ENCODE peak calls at places on chromosomes 13 and 19, in nine cellular contexts. One of them, this sample, is unnamed.
A peak's percentile ranks its signal among the peaks of the same experiment; 100 is the strongest.

GRCh38 chr19:33311326-33311682 is 9.0 kb upstream of the CEBPA start:
- DNase-seq in body of pancreas: peak; percentile 57
- DNase-seq in right lobe of liver: peak; percentile 57
- DNase-seq in heart left ventricle: no peak
- DNase-seq in esophagus squamous epithelium: no peak
- DNase-seq in neural progenitor cell: no peak
- DNase-seq in psoas muscle: no peak
- DNase-seq in heart right ventricle: no peak
- DNase-seq in GM23338: no peak
- DNase-seq in this sample: no peak

GRCh38 chr13:113118328-113119021 is 4.1 kb upstream of the F10 start:
- DNase-seq in psoas muscle: no peak
- DNase-seq in neural progenitor cell: no peak
- DNase-seq in GM23338: no peak
- DNase-seq in esophagus squamous epithelium: no peak
- DNase-seq in right lobe of liver: no peak
- DNase-seq in heart left ventricle: no peak
- DNase-seq in heart right ventricle: no peak
- DNase-seq in body of pancreas: no peak
- DNase-seq in this sample: no peak

GRCh38 chr13:57123660-57124059 is 17.1 kb upstream of the PRR20A start:
- DNase-seq in neural progenitor cell: no peak
- DNase-seq in body of pancreas: no peak
- DNase-seq in heart left ventricle: peak; percentile 63
- DNase-seq in esophagus squamous epithelium: no peak
- DNase-seq in psoas muscle: no peak
- DNase-seq in right lobe of liver: peak; percentile 33
- DNase-seq in heart right ventricle: no peak
- DNase-seq in GM23338: no peak
- DNase-seq in this sample: no peak

GRCh38 chr19:19530889-19531288 is 2.2 kb downstream of the YJEFN3 start:
- DNase-seq in right lobe of liver: no peak
- DNase-seq in heart left ventricle: no peak
- DNase-seq in heart right ventricle: no peak
- DNase-seq in body of pancreas: no peak
- DNase-seq in GM23338: no peak
- DNase-seq in esophagus squamous epithelium: no peak
- DNase-seq in neural progenitor cell: no peak
- DNase-seq in psoas muscle: no peak
- DNase-seq in this sample: no peak

GRCh38 chr19:34151439-34151838 is 20.9 kb upstream of the LSM14A start:
- DNase-seq in neural progenitor cell: no peak
- DNase-seq in GM23338: no peak
- DNase-seq in heart left ventricle: no peak
- DNase-seq in body of pancreas: no peak
- DNase-seq in heart right ventricle: no peak
- DNase-seq in right lobe of liver: no peak
- DNase-seq in psoas muscle: no peak
- DNase-seq in esophagus squamous epithelium: no peak
- DNase-seq in this sample: no peak

GRCh38 chr13:39038569-39038898 is 278 bp downstream of the NHLRC3 start:
- DNase-seq in GM23338: no peak
- DNase-seq in esophagus squamous epithelium: peak; percentile 11
- DNase-seq in heart right ventricle: no peak
- DNase-seq in right lobe of liver: peak; percentile 48
- DNase-seq in body of pancreas: peak; percentile 17
- DNase-seq in psoas muscle: no peak
- DNase-seq in neural progenitor cell: no peak
- DNase-seq in heart left ventricle: peak; percentile 37
- DNase-seq in this sample: peak; percentile 48

GRCh38 chr13:79779761-79780160 is 298.8 kb downstream of the NDFIP2 start:
- DNase-seq in right lobe of liver: no peak
- DNase-seq in esophagus squamous epithelium: no peak
- DNase-seq in neural progenitor cell: peak; percentile 72
- DNase-seq in heart right ventricle: no peak
- DNase-seq in GM23338: no peak
- DNase-seq in body of pancreas: peak; percentile 13
- DNase-seq in heart left ventricle: no peak
- DNase-seq in psoas muscle: peak; percentile 54
- DNase-seq in this sample: no peak

GRCh38 chr19:41541990-41542584 is 33.9 kb upstream of the CEACAM21 start:
- DNase-seq in heart left ventricle: no peak
- DNase-seq in heart right ventricle: peak; percentile 53
- DNase-seq in right lobe of liver: peak; percentile 52
- DNase-seq in body of pancreas: peak; percentile 67
- DNase-seq in esophagus squamous epithelium: no peak
- DNase-seq in GM23338: peak; percentile 87
- DNase-seq in psoas muscle: peak; percentile 47
- DNase-seq in neural progenitor cell: peak; percentile 57
- DNase-seq in this sample: peak; percentile 56

GRCh38 chr19:47719047-47719885 is 6.0 kb downstream of the EHD2 start:
- DNase-seq in neural progenitor cell: no peak
- DNase-seq in body of pancreas: peak; percentile 79
- DNase-seq in esophagus squamous epithelium: no peak
- DNase-seq in heart left ventricle: peak; percentile 91
- DNase-seq in psoas muscle: peak; percentile 90
- DNase-seq in GM23338: no peak
- DNase-seq in heart right ventricle: peak; percentile 91
- DNase-seq in right lobe of liver: no peak
- DNase-seq in this sample: no peak

GRCh38 chr13:113526466-113527220 is 36.1 kb upstream of the DCUN1D2 start:
- DNase-seq in right lobe of liver: no peak
- DNase-seq in heart left ventricle: no peak
- DNase-seq in neural progenitor cell: no peak
- DNase-seq in heart right ventricle: no peak
- DNase-seq in esophagus squamous epithelium: no peak
- DNase-seq in GM23338: no peak
- DNase-seq in body of pancreas: no peak
- DNase-seq in psoas muscle: no peak
- DNase-seq in this sample: no peak

GRCh38 chr13:65302691-65303090 is 1927.4 kb downstream of the PCDH9 start:
- DNase-seq in GM23338: no peak
- DNase-seq in heart right ventricle: no peak
- DNase-seq in right lobe of liver: no peak
- DNase-seq in heart left ventricle: no peak
- DNase-seq in esophagus squamous epithelium: no peak
- DNase-seq in neural progenitor cell: no peak
- DNase-seq in psoas muscle: no peak
- DNase-seq in body of pancreas: no peak
- DNase-seq in this sample: no peak

DNA sequence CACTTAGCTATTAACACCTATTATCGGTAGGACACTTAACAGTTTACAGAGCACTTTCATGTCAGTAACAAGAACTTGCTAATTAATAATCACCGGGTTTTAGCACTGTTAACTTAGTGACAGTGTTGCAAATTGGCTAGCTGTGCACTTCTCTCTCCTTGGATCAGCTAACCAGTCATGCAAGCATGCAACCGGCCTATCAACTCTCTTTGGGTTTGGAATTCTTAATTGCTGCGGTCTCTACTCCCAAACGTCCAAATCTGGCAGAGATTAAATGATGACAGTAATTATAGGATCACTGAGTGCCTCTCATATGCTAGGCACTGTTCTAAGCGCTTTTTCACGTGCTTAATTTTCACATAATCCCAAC is 1.2 kb downstream of the EPS15L1 start:
- DNase-seq in body of pancreas: no peak
- DNase-seq in esophagus squamous epithelium: no peak
- DNase-seq in heart right ventricle: no peak
- DNase-seq in psoas muscle: no peak
- DNase-seq in heart left ventricle: no peak
- DNase-seq in neural progenitor cell: no peak
- DNase-seq in right lobe of liver: no peak
- DNase-seq in GM23338: no peak
- DNase-seq in this sample: no peak
- H3K27ac ChIP-seq in body of pancreas: peak overlapping the region; percentile 79
- H3K27ac ChIP-seq in esophagus squamous epithelium: peak overlapping the region; percentile 95
- H3K27ac ChIP-seq in heart right ventricle: peak overlapping the region; percentile 90
- H3K27ac ChIP-seq in psoas muscle: peak overlapping the region; percentile 94
- H3K27ac ChIP-seq in heart left ventricle: peak overlapping the region; percentile 77
- H3K27ac ChIP-seq in neural progenitor cell: no peak overlapping the region
- H3K27ac ChIP-seq in right lobe of liver: peak overlapping the region; percentile 90
- H3K27ac ChIP-seq in GM23338: no peak overlapping the region
- H3K27ac ChIP-seq in this sample: no peak overlapping the region

GRCh38 chr13:111066544-111066943 is 48.6 kb upstream of the ARHGEF7 start:
- DNase-seq in GM23338: peak; percentile 58
- DNase-seq in psoas muscle: no peak
- DNase-seq in right lobe of liver: no peak
- DNase-seq in body of pancreas: no peak
- DNase-seq in heart right ventricle: no peak
- DNase-seq in heart left ventricle: peak; percentile 49
- DNase-seq in esophagus squamous epithelium: no peak
- DNase-seq in neural progenitor cell: no peak
- DNase-seq in this sample: no peak

GRCh38 chr13:111062305-111062704 is 52.8 kb upstream of the ARHGEF7 start:
- DNase-seq in heart left ventricle: no peak
- DNase-seq in body of pancreas: no peak
- DNase-seq in GM23338: no peak
- DNase-seq in psoas muscle: no peak
- DNase-seq in right lobe of liver: no peak
- DNase-seq in neural progenitor cell: no peak
- DNase-seq in heart right ventricle: no peak
- DNase-seq in esophagus squamous epithelium: no peak
- DNase-seq in this sample: no peak

GRCh38 chr13:111064661-111065060 is 50.4 kb upstream of the ARHGEF7 start:
- DNase-seq in neural progenitor cell: no peak
- DNase-seq in esophagus squamous epithelium: no peak
- DNase-seq in psoas muscle: no peak
- DNase-seq in heart right ventricle: no peak
- DNase-seq in heart left ventricle: no peak
- DNase-seq in right lobe of liver: no peak
- DNase-seq in GM23338: no peak
- DNase-seq in body of pancreas: no peak
- DNase-seq in this sample: no peak

GRCh38 chr13:111065698-111066097 is 49.4 kb upstream of the ARHGEF7 start:
- DNase-seq in heart left ventricle: no peak
- DNase-seq in neural progenitor cell: no peak
- DNase-seq in GM23338: no peak
- DNase-seq in heart right ventricle: no peak
- DNase-seq in body of pancreas: no peak
- DNase-seq in right lobe of liver: no peak
- DNase-seq in esophagus squamous epithelium: no peak
- DNase-seq in psoas muscle: no peak
- DNase-seq in this sample: no peak

DNA sequence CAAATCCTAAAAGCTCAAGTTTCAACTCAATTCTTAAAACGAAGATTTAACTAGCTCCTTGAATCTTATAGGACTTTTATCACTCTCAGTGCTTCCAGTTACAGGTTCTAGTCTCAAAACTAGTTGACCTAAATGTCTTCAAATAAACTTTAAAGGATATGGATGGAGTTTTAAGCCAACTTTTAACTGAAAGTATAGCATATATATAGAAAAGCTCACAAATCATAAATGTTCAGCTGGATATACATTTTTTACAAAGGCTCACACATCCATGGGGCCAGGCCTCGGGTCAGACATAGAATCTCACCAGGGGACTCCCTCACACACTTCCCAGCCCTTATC is 47.1 kb upstream of the ARHGEF7 start:
- DNase-seq in heart right ventricle: no peak
- DNase-seq in body of pancreas: no peak
- DNase-seq in GM23338: no peak
- DNase-seq in neural progenitor cell: no peak
- DNase-seq in right lobe of liver: no peak
- DNase-seq in heart left ventricle: no peak
- DNase-seq in esophagus squamous epithelium: no peak
- DNase-seq in psoas muscle: no peak
- DNase-seq in this sample: no peak
- H3K4me3 ChIP-seq in heart right ventricle: no peak overlapping the region
- H3K4me3 ChIP-seq in body of pancreas: no peak overlapping the region
- H3K4me3 ChIP-seq in GM23338: peak overlapping the region; percentile 65
- H3K4me3 ChIP-seq in neural progenitor cell: no peak overlapping the region
- H3K4me3 ChIP-seq in right lobe of liver: peak overlapping the region; percentile 61
- H3K4me3 ChIP-seq in heart left ventricle: no peak overlapping the region
- H3K4me3 ChIP-seq in esophagus squamous epithelium: peak overlapping the region; percentile 52
- H3K4me3 ChIP-seq in psoas muscle: peak overlapping the region; percentile 71
- H3K4me3 ChIP-seq in this sample: no peak overlapping the region

GRCh38 chr19:43769256-43769655 is 11.5 kb downstream of the KCNN4 start:
- DNase-seq in neural progenitor cell: no peak
- DNase-seq in right lobe of liver: no peak
- DNase-seq in psoas muscle: no peak
- DNase-seq in body of pancreas: no peak
- DNase-seq in GM23338: no peak
- DNase-seq in heart left ventricle: no peak
- DNase-seq in heart right ventricle: no peak
- DNase-seq in esophagus squamous epithelium: no peak
- DNase-seq in this sample: no peak

GRCh38 chr19:43768273-43769050 is 12.3 kb downstream of the KCNN4 start:
- DNase-seq in neural progenitor cell: no peak
- DNase-seq in esophagus squamous epithelium: no peak
- DNase-seq in GM23338: no peak
- DNase-seq in heart left ventricle: peak; percentile 68
- DNase-seq in heart right ventricle: no peak
- DNase-seq in psoas muscle: peak; percentile 51
- DNase-seq in right lobe of liver: no peak
- DNase-seq in body of pancreas: peak; percentile 62
- DNase-seq in this sample: no peak

GRCh38 chr19:43767316-43767715 is 12.6 kb upstream of the SMG9 start:
- DNase-seq in GM23338: no peak
- DNase-seq in esophagus squamous epithelium: no peak
- DNase-seq in body of pancreas: no peak
- DNase-seq in neural progenitor cell: no peak
- DNase-seq in right lobe of liver: no peak
- DNase-seq in heart right ventricle: no peak
- DNase-seq in heart left ventricle: no peak
- DNase-seq in psoas muscle: no peak
- DNase-seq in this sample: no peak

GRCh38 chr19:43766755-43767043 is 11.9 kb upstream of the SMG9 start:
- DNase-seq in heart left ventricle: no peak
- DNase-seq in body of pancreas: no peak
- DNase-seq in esophagus squamous epithelium: no peak
- DNase-seq in heart right ventricle: no peak
- DNase-seq in right lobe of liver: no peak
- DNase-seq in psoas muscle: no peak
- DNase-seq in GM23338: no peak
- DNase-seq in neural progenitor cell: no peak
- DNase-seq in this sample: no peak

DNA sequence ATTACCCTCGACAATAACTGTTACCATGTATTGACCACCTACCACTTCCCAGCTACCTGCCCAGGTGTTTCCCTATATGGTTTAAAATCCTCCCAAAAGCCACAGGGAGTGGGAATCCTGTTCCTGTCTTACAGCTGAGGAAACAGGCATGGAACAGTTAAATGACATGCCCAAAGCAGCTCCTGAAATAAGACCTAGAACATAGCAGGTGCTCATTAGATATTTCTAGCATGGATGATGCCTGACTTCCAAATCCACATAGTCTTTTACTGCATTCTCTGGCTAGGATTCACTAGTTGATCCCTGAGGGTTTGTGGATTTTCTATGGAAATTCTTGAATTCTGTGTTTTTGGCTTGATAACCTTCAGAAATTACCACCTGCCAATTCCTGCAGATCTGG is 13.0 kb downstream of the KCNN4 start:
- DNase-seq in neural progenitor cell: no peak
- DNase-seq in psoas muscle: no peak
- DNase-seq in right lobe of liver: no peak
- DNase-seq in esophagus squamous epithelium: no peak
- DNase-seq in body of pancreas: no peak
- DNase-seq in GM23338: no peak
- DNase-seq in heart right ventricle: no peak
- DNase-seq in heart left ventricle: no peak
- DNase-seq in this sample: no peak
- H3K4me1 ChIP-seq in neural progenitor cell: no peaks in the 10 kb centered on the region
- H3K4me1 ChIP-seq in psoas muscle: no peaks in the 10 kb centered on the region
- H3K4me1 ChIP-seq in right lobe of liver: no peaks in the 10 kb centered on the region
- H3K4me1 ChIP-seq in esophagus squamous epithelium: peaks cover 40% of the 10 kb centered on the region
- H3K4me1 ChIP-seq in body of pancreas: no peaks in the 10 kb centered on the region
- H3K4me1 ChIP-seq in GM23338: peaks cover under 1% of the 10 kb centered on the region
- H3K4me1 ChIP-seq in heart right ventricle: peaks cover 5% of the 10 kb centered on the region
- H3K4me1 ChIP-seq in heart left ventricle: no peaks in the 10 kb centered on the region
- H3K4me1 ChIP-seq in this sample: peaks cover 32% of the 10 kb centered on the region

GRCh38 chr19:5293607-5294089 is 47.0 kb downstream of the PTPRS start:
- DNase-seq in psoas muscle: peak; percentile 48
- DNase-seq in body of pancreas: no peak
- DNase-seq in heart left ventricle: no peak
- DNase-seq in right lobe of liver: no peak
- DNase-seq in heart right ventricle: peak; percentile 47
- DNase-seq in GM23338: peak; percentile 84
- DNase-seq in esophagus squamous epithelium: no peak
- DNase-seq in neural progenitor cell: peak; percentile 88
- DNase-seq in this sample: no peak
- H3K27ac ChIP-seq in psoas muscle: no peak overlapping the region
- H3K27ac ChIP-seq in body of pancreas: no peak overlapping the region
- H3K27ac ChIP-seq in heart left ventricle: peak overlapping the region; percentile 78
- H3K27ac ChIP-seq in right lobe of liver: no peak overlapping the region
- H3K27ac ChIP-seq in heart right ventricle: peak overlapping the region; percentile 31
- H3K27ac ChIP-seq in GM23338: peak overlapping the region; percentile 91
- H3K27ac ChIP-seq in esophagus squamous epithelium: peak overlapping the region; percentile 94
- H3K27ac ChIP-seq in neural progenitor cell: peak overlapping the region; percentile 76
- H3K27ac ChIP-seq in this sample: peak overlapping the region; percentile 51

This sample was measured in naive thymus-derived CD4-positive, alpha-beta T cell.